ENCODE peak calls at places on chromosomes 2 and 18, in five cellular contexts. One of them, this sample, is unnamed.

GRCh38 chr18:75854174-75854573 is 426.7 kb upstream of the SMIM21 start:
- DNase-seq in MCF 10A: peak
- DNase-seq in activated CD8-positive, alpha-beta T cell treated with anti-CD3 and anti-CD28 coated beads, Interleukin-2, amount 10 ng/mL, durations not matched to agents 7 days and 5 days: peak
- DNase-seq in NCI-H345: no peak
- DNase-seq in astrocyte of the spinal cord: no peak
- DNase-seq in this sample: no peak

GRCh38 chr2:72803151-72803550 is 22.7 kb downstream of the EXOC6B start:
- DNase-seq in astrocyte of the spinal cord: peak
- DNase-seq in activated CD8-positive, alpha-beta T cell treated with anti-CD3 and anti-CD28 coated beads, Interleukin-2, amount 10 ng/mL, durations not matched to agents 7 days and 5 days: no peak
- DNase-seq in NCI-H345: no peak
- DNase-seq in MCF 10A: no peak
- DNase-seq in this sample: no peak

GRCh38 chr2:239440511-239440959 is 39.7 kb upstream of the HDAC4 start:
- DNase-seq in astrocyte of the spinal cord: peak
- DNase-seq in MCF 10A: no peak
- DNase-seq in activated CD8-positive, alpha-beta T cell treated with anti-CD3 and anti-CD28 coated beads, Interleukin-2, amount 10 ng/mL, durations not matched to agents 7 days and 5 days: no peak
- DNase-seq in NCI-H345: peak
- DNase-seq in this sample: no peak

GRCh38 chr2:151120016-151120415 is 141.6 kb downstream of the RBM43 start:
- DNase-seq in astrocyte of the spinal cord: no peak
- DNase-seq in MCF 10A: no peak
- DNase-seq in NCI-H345: no peak
- DNase-seq in activated CD8-positive, alpha-beta T cell treated with anti-CD3 and anti-CD28 coated beads, Interleukin-2, amount 10 ng/mL, durations not matched to agents 7 days and 5 days: no peak
- DNase-seq in this sample: no peak

GRCh38 chr2:19474128-19474527 is 115.7 kb upstream of the OSR1 start:
- DNase-seq in MCF 10A: peak
- DNase-seq in activated CD8-positive, alpha-beta T cell treated with anti-CD3 and anti-CD28 coated beads, Interleukin-2, amount 10 ng/mL, durations not matched to agents 7 days and 5 days: peak
- DNase-seq in astrocyte of the spinal cord: peak
- DNase-seq in NCI-H345: no peak
- DNase-seq in this sample: no peak

GRCh38 chr2:14693874-14694273 is 61.4 kb downstream of the LRATD1 start:
- DNase-seq in NCI-H345: peak
- DNase-seq in MCF 10A: no peak
- DNase-seq in activated CD8-positive, alpha-beta T cell treated with anti-CD3 and anti-CD28 coated beads, Interleukin-2, amount 10 ng/mL, durations not matched to agents 7 days and 5 days: no peak
- DNase-seq in astrocyte of the spinal cord: no peak
- DNase-seq in this sample: no peak

GRCh38 chr2:48227617-48228344 is 302.2 kb upstream of the STON1 start:
- DNase-seq in activated CD8-positive, alpha-beta T cell treated with anti-CD3 and anti-CD28 coated beads, Interleukin-2, amount 10 ng/mL, durations not matched to agents 7 days and 5 days: no peak
- DNase-seq in NCI-H345: no peak
- DNase-seq in astrocyte of the spinal cord: no peak
- DNase-seq in MCF 10A: no peak
- DNase-seq in this sample: no peak

GRCh38 chr2:39837856-39838453 is 58.9 kb upstream of the THUMPD2 start:
- DNase-seq in activated CD8-positive, alpha-beta T cell treated with anti-CD3 and anti-CD28 coated beads, Interleukin-2, amount 10 ng/mL, durations not matched to agents 7 days and 5 days: no peak
- DNase-seq in NCI-H345: no peak
- DNase-seq in MCF 10A: peak
- DNase-seq in astrocyte of the spinal cord: peak
- DNase-seq in this sample: no peak

GRCh38 chr2:202375006-202375610 is 1.0 kb upstream of the BMPR2 start:
- DNase-seq in activated CD8-positive, alpha-beta T cell treated with anti-CD3 and anti-CD28 coated beads, Interleukin-2, amount 10 ng/mL, durations not matched to agents 7 days and 5 days: peak
- DNase-seq in astrocyte of the spinal cord: peak
- DNase-seq in NCI-H345: peak
- DNase-seq in MCF 10A: peak
- DNase-seq in this sample: peak

GRCh38 chr2:21819475-21819874 is 695.7 kb downstream of the TDRD15 start:
- DNase-seq in astrocyte of the spinal cord: no peak
- DNase-seq in activated CD8-positive, alpha-beta T cell treated with anti-CD3 and anti-CD28 coated beads, Interleukin-2, amount 10 ng/mL, durations not matched to agents 7 days and 5 days: no peak
- DNase-seq in NCI-H345: no peak
- DNase-seq in MCF 10A: peak
- DNase-seq in this sample: no peak

GRCh38 chr2:160419776-160420521 is 73.7 kb downstream of the RBMS1 start:
- DNase-seq in astrocyte of the spinal cord: peak
- DNase-seq in MCF 10A: no peak
- DNase-seq in NCI-H345: no peak
- DNase-seq in activated CD8-positive, alpha-beta T cell treated with anti-CD3 and anti-CD28 coated beads, Interleukin-2, amount 10 ng/mL, durations not matched to agents 7 days and 5 days: no peak
- DNase-seq in this sample: no peak

GRCh38 chr2:89831686-89832498 is 1140.4 kb downstream of the RPIA start:
- DNase-seq in MCF 10A: no peak
- DNase-seq in activated CD8-positive, alpha-beta T cell treated with anti-CD3 and anti-CD28 coated beads, Interleukin-2, amount 10 ng/mL, durations not matched to agents 7 days and 5 days: no peak
- DNase-seq in NCI-H345: no peak
- DNase-seq in astrocyte of the spinal cord: no peak
- DNase-seq in this sample: no peak

GRCh38 chr2:177530513-177531039 is 138.0 kb downstream of the AGPS start:
- DNase-seq in astrocyte of the spinal cord: no peak
- DNase-seq in NCI-H345: no peak
- DNase-seq in activated CD8-positive, alpha-beta T cell treated with anti-CD3 and anti-CD28 coated beads, Interleukin-2, amount 10 ng/mL, durations not matched to agents 7 days and 5 days: no peak
- DNase-seq in MCF 10A: no peak
- DNase-seq in this sample: no peak

GRCh38 chr2:168256448-168256847 is 9.1 kb upstream of the STK39 start:
- DNase-seq in activated CD8-positive, alpha-beta T cell treated with anti-CD3 and anti-CD28 coated beads, Interleukin-2, amount 10 ng/mL, durations not matched to agents 7 days and 5 days: no peak
- DNase-seq in NCI-H345: peak
- DNase-seq in MCF 10A: no peak
- DNase-seq in astrocyte of the spinal cord: no peak
- DNase-seq in this sample: no peak

GRCh38 chr2:203894262-203894661 is 26.7 kb downstream of the CTLA4 start:
- DNase-seq in NCI-H345: no peak
- DNase-seq in MCF 10A: no peak
- DNase-seq in activated CD8-positive, alpha-beta T cell treated with anti-CD3 and anti-CD28 coated beads, Interleukin-2, amount 10 ng/mL, durations not matched to agents 7 days and 5 days: no peak
- DNase-seq in astrocyte of the spinal cord: no peak
- DNase-seq in this sample: no peak

GRCh38 chr2:161522796-161523195 is 101.4 kb upstream of the SLC4A10 start:
- DNase-seq in MCF 10A: no peak
- DNase-seq in astrocyte of the spinal cord: no peak
- DNase-seq in activated CD8-positive, alpha-beta T cell treated with anti-CD3 and anti-CD28 coated beads, Interleukin-2, amount 10 ng/mL, durations not matched to agents 7 days and 5 days: no peak
- DNase-seq in NCI-H345: no peak
- DNase-seq in this sample: no peak

GRCh38 chr2:141611143-141611571 is 519.7 kb downstream of the LRP1B start:
- DNase-seq in MCF 10A: no peak
- DNase-seq in activated CD8-positive, alpha-beta T cell treated with anti-CD3 and anti-CD28 coated beads, Interleukin-2, amount 10 ng/mL, durations not matched to agents 7 days and 5 days: no peak
- DNase-seq in NCI-H345: no peak
- DNase-seq in astrocyte of the spinal cord: peak
- DNase-seq in this sample: no peak

GRCh38 chr18:45774065-45774521 is 50.1 kb downstream of the SLC14A1 start:
- DNase-seq in NCI-H345: no peak
- DNase-seq in activated CD8-positive, alpha-beta T cell treated with anti-CD3 and anti-CD28 coated beads, Interleukin-2, amount 10 ng/mL, durations not matched to agents 7 days and 5 days: peak
- DNase-seq in MCF 10A: no peak
- DNase-seq in astrocyte of the spinal cord: peak
- DNase-seq in this sample: no peak

GRCh38 chr2:96485751-96486643 is 19.2 kb downstream of the NEURL3 start:
- DNase-seq in MCF 10A: peak
- DNase-seq in activated CD8-positive, alpha-beta T cell treated with anti-CD3 and anti-CD28 coated beads, Interleukin-2, amount 10 ng/mL, durations not matched to agents 7 days and 5 days: peak
- DNase-seq in astrocyte of the spinal cord: peak
- DNase-seq in NCI-H345: no peak
- DNase-seq in this sample: peak

GRCh38 chr2:120611961-120612360 is 123.7 kb upstream of the GLI2 start:
- DNase-seq in astrocyte of the spinal cord: no peak
- DNase-seq in MCF 10A: no peak
- DNase-seq in activated CD8-positive, alpha-beta T cell treated with anti-CD3 and anti-CD28 coated beads, Interleukin-2, amount 10 ng/mL, durations not matched to agents 7 days and 5 days: no peak
- DNase-seq in NCI-H345: no peak
- DNase-seq in this sample: no peak

GRCh38 chr2:12006841-12007240 is 260.4 kb downstream of the LPIN1 start:
- DNase-seq in activated CD8-positive, alpha-beta T cell treated with anti-CD3 and anti-CD28 coated beads, Interleukin-2, amount 10 ng/mL, durations not matched to agents 7 days and 5 days: no peak
- DNase-seq in MCF 10A: no peak
- DNase-seq in astrocyte of the spinal cord: peak
- DNase-seq in NCI-H345: no peak
- DNase-seq in this sample: no peak

GRCh38 chr2:85430780-85431601 is 12.5 kb downstream of the SH2D6 start:
- DNase-seq in astrocyte of the spinal cord: no peak
- DNase-seq in activated CD8-positive, alpha-beta T cell treated with anti-CD3 and anti-CD28 coated beads, Interleukin-2, amount 10 ng/mL, durations not matched to agents 7 days and 5 days: no peak
- DNase-seq in NCI-H345: no peak
- DNase-seq in MCF 10A: no peak
- DNase-seq in this sample: no peak

GRCh38 chr2:219490600-219491130 is 8.0 kb upstream of the GMPPA start:
- DNase-seq in activated CD8-positive, alpha-beta T cell treated with anti-CD3 and anti-CD28 coated beads, Interleukin-2, amount 10 ng/mL, durations not matched to agents 7 days and 5 days: no peak
- DNase-seq in MCF 10A: no peak
- DNase-seq in NCI-H345: no peak
- DNase-seq in astrocyte of the spinal cord: no peak
- DNase-seq in this sample: no peak

GRCh38 chr18:10252494-10252893 is 201.9 kb upstream of the APCDD1 start:
- DNase-seq in NCI-H345: no peak
- DNase-seq in MCF 10A: no peak
- DNase-seq in activated CD8-positive, alpha-beta T cell treated with anti-CD3 and anti-CD28 coated beads, Interleukin-2, amount 10 ng/mL, durations not matched to agents 7 days and 5 days: no peak
- DNase-seq in astrocyte of the spinal cord: peak
- DNase-seq in this sample: no peak

GRCh38 chr2:157672129-157672528 is 43.5 kb upstream of the ACVR1C start:
- DNase-seq in activated CD8-positive, alpha-beta T cell treated with anti-CD3 and anti-CD28 coated beads, Interleukin-2, amount 10 ng/mL, durations not matched to agents 7 days and 5 days: no peak
- DNase-seq in NCI-H345: no peak
- DNase-seq in MCF 10A: peak
- DNase-seq in astrocyte of the spinal cord: no peak
- DNase-seq in this sample: no peak

GRCh38 chr2:68185541-68186164 is 28.0 kb downstream of the PNO1 start:
- DNase-seq in MCF 10A: peak
- DNase-seq in activated CD8-positive, alpha-beta T cell treated with anti-CD3 and anti-CD28 coated beads, Interleukin-2, amount 10 ng/mL, durations not matched to agents 7 days and 5 days: peak
- DNase-seq in NCI-H345: peak
- DNase-seq in astrocyte of the spinal cord: peak
- DNase-seq in this sample: peak

GRCh38 chr2:212683346-212683745 is 144.7 kb upstream of the ERBB4 start:
- DNase-seq in NCI-H345: no peak
- DNase-seq in astrocyte of the spinal cord: peak
- DNase-seq in activated CD8-positive, alpha-beta T cell treated with anti-CD3 and anti-CD28 coated beads, Interleukin-2, amount 10 ng/mL, durations not matched to agents 7 days and 5 days: no peak
- DNase-seq in MCF 10A: no peak
- DNase-seq in this sample: no peak

GRCh38 chr18:49167084-49167483 is 216.3 kb upstream of the SMAD7 start:
- DNase-seq in NCI-H345: no peak
- DNase-seq in astrocyte of the spinal cord: no peak
- DNase-seq in MCF 10A: no peak
- DNase-seq in activated CD8-positive, alpha-beta T cell treated with anti-CD3 and anti-CD28 coated beads, Interleukin-2, amount 10 ng/mL, durations not matched to agents 7 days and 5 days: no peak
- DNase-seq in this sample: no peak

GRCh38 chr2:36967236-36967876 is 1.0 kb upstream of the STRN start:
- DNase-seq in astrocyte of the spinal cord: no peak
- DNase-seq in MCF 10A: peak
- DNase-seq in activated CD8-positive, alpha-beta T cell treated with anti-CD3 and anti-CD28 coated beads, Interleukin-2, amount 10 ng/mL, durations not matched to agents 7 days and 5 days: no peak
- DNase-seq in NCI-H345: peak
- DNase-seq in this sample: no peak

GRCh38 chr2:2181505-2181904 is 149.6 kb downstream of the MYT1L start:
- DNase-seq in NCI-H345: no peak
- DNase-seq in MCF 10A: no peak
- DNase-seq in astrocyte of the spinal cord: no peak
- DNase-seq in activated CD8-positive, alpha-beta T cell treated with anti-CD3 and anti-CD28 coated beads, Interleukin-2, amount 10 ng/mL, durations not matched to agents 7 days and 5 days: no peak
- DNase-seq in this sample: no peak